ENCODE peak calls at places on chromosomes 16 and 17, in seven cellular contexts. One of them, this sample, is unnamed.

GRCh38 chr16:67235816-67236547 is 9.1 kb downstream of the TMEM208 start:
- DNase-seq in cardiac fibroblast: no peak
- DNase-seq in AG09319: no peak
- DNase-seq in nephron progenitor cell: no peak
- DNase-seq in stimulated activated CD4-positive, alpha-beta T cell treated with anti-CD3 and anti-CD28 coated beads, Interleukin-4, amount 100 ng/mL, for 4 hours: no peak
- DNase-seq in NCI-H2029: no peak
- DNase-seq in lower lobe of right lung: no peak
- DNase-seq in this sample: no peak

GRCh38 chr17:7843536-7844291 is 9.7 kb downstream of the KDM6B start:
- DNase-seq in cardiac fibroblast: peak; percentile 93
- DNase-seq in AG09319: no peak
- DNase-seq in nephron progenitor cell: peak; percentile 83
- DNase-seq in stimulated activated CD4-positive, alpha-beta T cell treated with anti-CD3 and anti-CD28 coated beads, Interleukin-4, amount 100 ng/mL, for 4 hours: peak; percentile 90
- DNase-seq in NCI-H2029: peak; percentile 64
- DNase-seq in lower lobe of right lung: peak; percentile 93
- DNase-seq in this sample: peak; percentile 95

GRCh38 chr17:22303865-22304264 is 611.5 kb downstream of the KCNJ18 start:
- DNase-seq in cardiac fibroblast: no peak
- DNase-seq in AG09319: no peak
- DNase-seq in nephron progenitor cell: no peak
- DNase-seq in stimulated activated CD4-positive, alpha-beta T cell treated with anti-CD3 and anti-CD28 coated beads, Interleukin-4, amount 100 ng/mL, for 4 hours: no peak
- DNase-seq in NCI-H2029: no peak
- DNase-seq in lower lobe of right lung: no peak
- DNase-seq in this sample: no peak

GRCh38 chr16:30541502-30542329 is 7.1 kb upstream of the ZNF747 start:
- DNase-seq in cardiac fibroblast: peak; percentile 79
- DNase-seq in AG09319: no peak
- DNase-seq in nephron progenitor cell: no peak
- DNase-seq in stimulated activated CD4-positive, alpha-beta T cell treated with anti-CD3 and anti-CD28 coated beads, Interleukin-4, amount 100 ng/mL, for 4 hours: no peak
- DNase-seq in NCI-H2029: no peak
- DNase-seq in lower lobe of right lung: no peak
- DNase-seq in this sample: no peak

GRCh38 chr17:49292901-49293300 is 62.3 kb upstream of the PHOSPHO1 start:
- DNase-seq in cardiac fibroblast: no peak
- DNase-seq in AG09319: no peak
- DNase-seq in nephron progenitor cell: no peak
- DNase-seq in stimulated activated CD4-positive, alpha-beta T cell treated with anti-CD3 and anti-CD28 coated beads, Interleukin-4, amount 100 ng/mL, for 4 hours: no peak
- DNase-seq in NCI-H2029: no peak
- DNase-seq in lower lobe of right lung: no peak
- DNase-seq in this sample: no peak

GRCh38 chr16:9136596-9136995 is 45.2 kb downstream of the HAPSTR1 start:
- DNase-seq in cardiac fibroblast: no peak
- DNase-seq in AG09319: no peak
- DNase-seq in nephron progenitor cell: no peak
- DNase-seq in stimulated activated CD4-positive, alpha-beta T cell treated with anti-CD3 and anti-CD28 coated beads, Interleukin-4, amount 100 ng/mL, for 4 hours: no peak
- DNase-seq in NCI-H2029: no peak
- DNase-seq in lower lobe of right lung: peak; percentile 35
- DNase-seq in this sample: peak; percentile 5

GRCh38 chr17:6506679-6507231 is 49.6 kb downstream of the PITPNM3 start:
- DNase-seq in cardiac fibroblast: peak; percentile 75
- DNase-seq in AG09319: no peak
- DNase-seq in nephron progenitor cell: no peak
- DNase-seq in stimulated activated CD4-positive, alpha-beta T cell treated with anti-CD3 and anti-CD28 coated beads, Interleukin-4, amount 100 ng/mL, for 4 hours: no peak
- DNase-seq in NCI-H2029: no peak
- DNase-seq in lower lobe of right lung: peak; percentile 39
- DNase-seq in this sample: peak; percentile 84

GRCh38 chr16:46812781-46813555 is 18.0 kb downstream of the C16orf87 start:
- DNase-seq in cardiac fibroblast: no peak
- DNase-seq in AG09319: no peak
- DNase-seq in nephron progenitor cell: no peak
- DNase-seq in stimulated activated CD4-positive, alpha-beta T cell treated with anti-CD3 and anti-CD28 coated beads, Interleukin-4, amount 100 ng/mL, for 4 hours: no peak
- DNase-seq in NCI-H2029: no peak
- DNase-seq in lower lobe of right lung: no peak
- DNase-seq in this sample: no peak

GRCh38 chr16:89711601-89712475 is 8.9 kb downstream of the VPS9D1 start:
- DNase-seq in cardiac fibroblast: peak; percentile 76
- DNase-seq in AG09319: no peak
- DNase-seq in nephron progenitor cell: peak; percentile 77
- DNase-seq in stimulated activated CD4-positive, alpha-beta T cell treated with anti-CD3 and anti-CD28 coated beads, Interleukin-4, amount 100 ng/mL, for 4 hours: peak; percentile 79
- DNase-seq in NCI-H2029: no peak
- DNase-seq in lower lobe of right lung: peak; percentile 65
- DNase-seq in this sample: peak; percentile 84

GRCh38 chr17:6352016-6352415 is 82.9 kb downstream of the AIPL1 start:
- DNase-seq in cardiac fibroblast: no peak
- DNase-seq in AG09319: no peak
- DNase-seq in nephron progenitor cell: no peak
- DNase-seq in stimulated activated CD4-positive, alpha-beta T cell treated with anti-CD3 and anti-CD28 coated beads, Interleukin-4, amount 100 ng/mL, for 4 hours: no peak
- DNase-seq in NCI-H2029: no peak
- DNase-seq in lower lobe of right lung: no peak
- DNase-seq in this sample: no peak

GRCh38 chr16:15521390-15521757 is 87.0 kb downstream of the BMERB1 start:
- DNase-seq in cardiac fibroblast: no peak
- DNase-seq in AG09319: no peak
- DNase-seq in nephron progenitor cell: no peak
- DNase-seq in stimulated activated CD4-positive, alpha-beta T cell treated with anti-CD3 and anti-CD28 coated beads, Interleukin-4, amount 100 ng/mL, for 4 hours: no peak
- DNase-seq in NCI-H2029: no peak
- DNase-seq in lower lobe of right lung: no peak
- DNase-seq in this sample: no peak

GRCh38 chr17:81160306-81160705 is 5.0 kb upstream of the PVALEF start:
- DNase-seq in cardiac fibroblast: no peak
- DNase-seq in AG09319: no peak
- DNase-seq in nephron progenitor cell: no peak
- DNase-seq in stimulated activated CD4-positive, alpha-beta T cell treated with anti-CD3 and anti-CD28 coated beads, Interleukin-4, amount 100 ng/mL, for 4 hours: no peak
- DNase-seq in NCI-H2029: no peak
- DNase-seq in lower lobe of right lung: peak; percentile 85
- DNase-seq in this sample: peak; percentile 83

GRCh38 chr17:42555122-42555622 is 2.4 kb downstream of the HSD17B1 start:
- DNase-seq in cardiac fibroblast: no peak
- DNase-seq in AG09319: no peak
- DNase-seq in nephron progenitor cell: no peak
- DNase-seq in stimulated activated CD4-positive, alpha-beta T cell treated with anti-CD3 and anti-CD28 coated beads, Interleukin-4, amount 100 ng/mL, for 4 hours: no peak
- DNase-seq in NCI-H2029: no peak
- DNase-seq in lower lobe of right lung: no peak
- DNase-seq in this sample: no peak

GRCh38 chr16:82167670-82168069 is 2.4 kb downstream of the MPHOSPH6 start:
- DNase-seq in cardiac fibroblast: no peak
- DNase-seq in AG09319: no peak
- DNase-seq in nephron progenitor cell: no peak
- DNase-seq in stimulated activated CD4-positive, alpha-beta T cell treated with anti-CD3 and anti-CD28 coated beads, Interleukin-4, amount 100 ng/mL, for 4 hours: no peak
- DNase-seq in NCI-H2029: no peak
- DNase-seq in lower lobe of right lung: no peak
- DNase-seq in this sample: no peak

GRCh38 chr16:14011006-14011405 is 60.1 kb upstream of the MRTFB start:
- DNase-seq in cardiac fibroblast: no peak
- DNase-seq in AG09319: no peak
- DNase-seq in nephron progenitor cell: no peak
- DNase-seq in stimulated activated CD4-positive, alpha-beta T cell treated with anti-CD3 and anti-CD28 coated beads, Interleukin-4, amount 100 ng/mL, for 4 hours: no peak
- DNase-seq in NCI-H2029: no peak
- DNase-seq in lower lobe of right lung: no peak
- DNase-seq in this sample: no peak

GRCh38 chr16:68869492-68870084 is 26.3 kb downstream of the TANGO6 start:
- DNase-seq in cardiac fibroblast: no peak
- DNase-seq in AG09319: no peak
- DNase-seq in nephron progenitor cell: no peak
- DNase-seq in stimulated activated CD4-positive, alpha-beta T cell treated with anti-CD3 and anti-CD28 coated beads, Interleukin-4, amount 100 ng/mL, for 4 hours: no peak
- DNase-seq in NCI-H2029: no peak
- DNase-seq in lower lobe of right lung: no peak
- DNase-seq in this sample: no peak

GRCh38 chr16:81647527-81647926 is 131.6 kb upstream of the PLCG2 start:
- DNase-seq in cardiac fibroblast: no peak
- DNase-seq in AG09319: no peak
- DNase-seq in nephron progenitor cell: no peak
- DNase-seq in stimulated activated CD4-positive, alpha-beta T cell treated with anti-CD3 and anti-CD28 coated beads, Interleukin-4, amount 100 ng/mL, for 4 hours: no peak
- DNase-seq in NCI-H2029: no peak
- DNase-seq in lower lobe of right lung: no peak
- DNase-seq in this sample: peak; percentile 46

GRCh38 chr16:54110582-54110981 is 176.0 kb downstream of the IRX3 start:
- DNase-seq in cardiac fibroblast: no peak
- DNase-seq in AG09319: no peak
- DNase-seq in nephron progenitor cell: no peak
- DNase-seq in stimulated activated CD4-positive, alpha-beta T cell treated with anti-CD3 and anti-CD28 coated beads, Interleukin-4, amount 100 ng/mL, for 4 hours: no peak
- DNase-seq in NCI-H2029: no peak
- DNase-seq in lower lobe of right lung: no peak
- DNase-seq in this sample: no peak

GRCh38 chr17:80959330-80960036 is 32.2 kb upstream of the CHMP6 start:
- DNase-seq in cardiac fibroblast: peak; percentile 85
- DNase-seq in AG09319: peak; percentile 83
- DNase-seq in nephron progenitor cell: no peak
- DNase-seq in stimulated activated CD4-positive, alpha-beta T cell treated with anti-CD3 and anti-CD28 coated beads, Interleukin-4, amount 100 ng/mL, for 4 hours: no peak
- DNase-seq in NCI-H2029: no peak
- DNase-seq in lower lobe of right lung: peak; percentile 60
- DNase-seq in this sample: peak; percentile 93

GRCh38 chr16:48536600-48537200 is 73.3 kb downstream of the N4BP1 start:
- DNase-seq in cardiac fibroblast: peak; percentile 61
- DNase-seq in AG09319: no peak
- DNase-seq in nephron progenitor cell: no peak
- DNase-seq in stimulated activated CD4-positive, alpha-beta T cell treated with anti-CD3 and anti-CD28 coated beads, Interleukin-4, amount 100 ng/mL, for 4 hours: no peak
- DNase-seq in NCI-H2029: no peak
- DNase-seq in lower lobe of right lung: no peak
- DNase-seq in this sample: peak; percentile 35

GRCh38 chr17:20010886-20011402 is 1.8 kb downstream of the SPECC1 start:
- DNase-seq in cardiac fibroblast: no peak
- DNase-seq in AG09319: no peak
- DNase-seq in nephron progenitor cell: no peak
- DNase-seq in stimulated activated CD4-positive, alpha-beta T cell treated with anti-CD3 and anti-CD28 coated beads, Interleukin-4, amount 100 ng/mL, for 4 hours: no peak
- DNase-seq in NCI-H2029: no peak
- DNase-seq in lower lobe of right lung: no peak
- DNase-seq in this sample: no peak

GRCh38 chr17:35242805-35243458 is at the start of gene SLFN5:
- DNase-seq in cardiac fibroblast: peak; percentile 95
- DNase-seq in AG09319: peak; percentile 89
- DNase-seq in nephron progenitor cell: peak; percentile 90
- DNase-seq in stimulated activated CD4-positive, alpha-beta T cell treated with anti-CD3 and anti-CD28 coated beads, Interleukin-4, amount 100 ng/mL, for 4 hours: peak; percentile 85
- DNase-seq in NCI-H2029: peak; percentile 53
- DNase-seq in lower lobe of right lung: peak; percentile 95
- DNase-seq in this sample: peak; percentile 98

GRCh38 chr16:74094514-74094913 is 202.1 kb upstream of the PSMD7 start:
- DNase-seq in cardiac fibroblast: no peak
- DNase-seq in AG09319: no peak
- DNase-seq in nephron progenitor cell: no peak
- DNase-seq in stimulated activated CD4-positive, alpha-beta T cell treated with anti-CD3 and anti-CD28 coated beads, Interleukin-4, amount 100 ng/mL, for 4 hours: no peak
- DNase-seq in NCI-H2029: no peak
- DNase-seq in lower lobe of right lung: no peak
- DNase-seq in this sample: no peak

This sample was measured in kidney.